ENCODE peak calls at places on chromosome 11, in seven cellular contexts. One of them, this sample, is unnamed.

GRCh38 chr11:28649922-28650321 is 541.7 kb downstream of the METTL15 start:
- DNase-seq in GM23248: peak; percentile 14
- DNase-seq in A549: no peak
- DNase-seq in OCI-LY7: no peak
- DNase-seq in PC-9: no peak
- DNase-seq in PC-3: peak; percentile 28
- DNase-seq in HCT116: no peak
- DNase-seq in this sample: no peak

GRCh38 chr11:78715639-78716311 is 141.1 kb upstream of the NARS2 start:
- DNase-seq in GM23248: peak; percentile 50
- DNase-seq in A549: peak; percentile 52
- DNase-seq in OCI-LY7: peak; percentile 45
- DNase-seq in PC-9: peak; percentile 57
- DNase-seq in PC-3: peak; percentile 99
- DNase-seq in HCT116: peak; percentile 73
- DNase-seq in this sample: peak; percentile 66

GRCh38 chr11:19933132-19933735 is 220.6 kb downstream of the NAV2 start:
- DNase-seq in GM23248: no peak
- DNase-seq in A549: no peak
- DNase-seq in OCI-LY7: no peak
- DNase-seq in PC-9: no peak
- DNase-seq in PC-3: no peak
- DNase-seq in HCT116: no peak
- DNase-seq in this sample: no peak

GRCh38 chr11:102420547-102420946 is 32.0 kb downstream of the TMEM123 start:
- DNase-seq in GM23248: no peak
- DNase-seq in A549: no peak
- DNase-seq in OCI-LY7: no peak
- DNase-seq in PC-9: no peak
- DNase-seq in PC-3: no peak
- DNase-seq in HCT116: no peak
- DNase-seq in this sample: no peak

GRCh38 chr11:17352925-17353227 is 1.3 kb downstream of the NCR3LG1 start:
- DNase-seq in GM23248: peak; percentile 64
- DNase-seq in A549: peak; percentile 63
- DNase-seq in OCI-LY7: peak; percentile 65
- DNase-seq in PC-9: peak; percentile 12
- DNase-seq in PC-3: peak; percentile 43
- DNase-seq in HCT116: no peak
- DNase-seq in this sample: no peak

GRCh38 chr11:69416746-69417145 is 64.7 kb upstream of the LINC01488 start:
- DNase-seq in GM23248: no peak
- DNase-seq in A549: no peak
- DNase-seq in OCI-LY7: no peak
- DNase-seq in PC-9: no peak
- DNase-seq in PC-3: no peak
- DNase-seq in HCT116: no peak
- DNase-seq in this sample: no peak

GRCh38 chr11:45724145-45724544 is 58.7 kb upstream of the CHST1 start:
- DNase-seq in GM23248: no peak
- DNase-seq in A549: no peak
- DNase-seq in OCI-LY7: no peak
- DNase-seq in PC-9: no peak
- DNase-seq in PC-3: no peak
- DNase-seq in HCT116: no peak
- DNase-seq in this sample: no peak

GRCh38 chr11:16603890-16604783 is 134.3 kb upstream of the C11orf58 start:
- DNase-seq in GM23248: peak; percentile 48
- DNase-seq in A549: no peak
- DNase-seq in OCI-LY7: no peak
- DNase-seq in PC-9: peak; percentile 19
- DNase-seq in PC-3: no peak
- DNase-seq in HCT116: no peak
- DNase-seq in this sample: peak; percentile 72

GRCh38 chr11:27215471-27216267 is 147.3 kb downstream of the CCDC34 start:
- DNase-seq in GM23248: no peak
- DNase-seq in A549: no peak
- DNase-seq in OCI-LY7: no peak
- DNase-seq in PC-9: peak; percentile 63
- DNase-seq in PC-3: no peak
- DNase-seq in HCT116: no peak
- DNase-seq in this sample: no peak

GRCh38 chr11:78213526-78214330 is 25.0 kb downstream of the USP35 start:
- DNase-seq in GM23248: no peak
- DNase-seq in A549: no peak
- DNase-seq in OCI-LY7: no peak
- DNase-seq in PC-9: no peak
- DNase-seq in PC-3: no peak
- DNase-seq in HCT116: no peak
- DNase-seq in this sample: no peak

GRCh38 chr11:72758690-72759389 is 6.6 kb upstream of the ARAP1 start:
- DNase-seq in GM23248: no peak
- DNase-seq in A549: no peak
- DNase-seq in OCI-LY7: no peak
- DNase-seq in PC-9: no peak
- DNase-seq in PC-3: no peak
- DNase-seq in HCT116: no peak
- DNase-seq in this sample: peak; percentile 87

GRCh38 chr11:91066648-91067047 is 843.8 kb upstream of the CHORDC1 start:
- DNase-seq in GM23248: no peak
- DNase-seq in A549: no peak
- DNase-seq in OCI-LY7: no peak
- DNase-seq in PC-9: no peak
- DNase-seq in PC-3: no peak
- DNase-seq in HCT116: no peak
- DNase-seq in this sample: no peak

GRCh38 chr11:76658231-76658630 is 12.3 kb downstream of the LRRC32 start:
- DNase-seq in GM23248: no peak
- DNase-seq in A549: no peak
- DNase-seq in OCI-LY7: no peak
- DNase-seq in PC-9: no peak
- DNase-seq in PC-3: no peak
- DNase-seq in HCT116: no peak
- DNase-seq in this sample: no peak

GRCh38 chr11:68213135-68213515 is at the start of gene KMT5B:
- DNase-seq in GM23248: no peak
- DNase-seq in A549: no peak
- DNase-seq in OCI-LY7: no peak
- DNase-seq in PC-9: no peak
- DNase-seq in PC-3: peak; percentile 45
- DNase-seq in HCT116: peak; percentile 12
- DNase-seq in this sample: peak; percentile 62

GRCh38 chr11:116787436-116787785 is 412 bp downstream of the ZPR1 start:
- DNase-seq in GM23248: peak; percentile 71
- DNase-seq in A549: no peak
- DNase-seq in OCI-LY7: no peak
- DNase-seq in PC-9: no peak
- DNase-seq in PC-3: peak; percentile 23
- DNase-seq in HCT116: no peak
- DNase-seq in this sample: peak; percentile 20

GRCh38 chr11:34928268-34928959 is 12.0 kb downstream of the PDHX start:
- DNase-seq in GM23248: no peak
- DNase-seq in A549: no peak
- DNase-seq in OCI-LY7: no peak
- DNase-seq in PC-9: no peak
- DNase-seq in PC-3: no peak
- DNase-seq in HCT116: no peak
- DNase-seq in this sample: no peak

GRCh38 chr11:126719740-126720139 is 280.8 kb downstream of the KIRREL3 start:
- DNase-seq in GM23248: peak; percentile 68
- DNase-seq in A549: no peak
- DNase-seq in OCI-LY7: no peak
- DNase-seq in PC-9: no peak
- DNase-seq in PC-3: no peak
- DNase-seq in HCT116: no peak
- DNase-seq in this sample: no peak

GRCh38 chr11:94895451-94895850 is 77.9 kb downstream of the CWC15 start:
- DNase-seq in GM23248: peak; percentile 68
- DNase-seq in A549: no peak
- DNase-seq in OCI-LY7: no peak
- DNase-seq in PC-9: no peak
- DNase-seq in PC-3: no peak
- DNase-seq in HCT116: no peak
- DNase-seq in this sample: peak; percentile 79

GRCh38 chr11:7905961-7906429 is 25.1 kb downstream of the OR10A6 start:
- DNase-seq in GM23248: peak; percentile 30
- DNase-seq in A549: no peak
- DNase-seq in OCI-LY7: no peak
- DNase-seq in PC-9: peak; percentile 76
- DNase-seq in PC-3: peak; percentile 88
- DNase-seq in HCT116: no peak
- DNase-seq in this sample: no peak

GRCh38 chr11:132318421-132319157 is 948.2 kb downstream of the NTM start:
- DNase-seq in GM23248: peak; percentile 67
- DNase-seq in A549: no peak
- DNase-seq in OCI-LY7: no peak
- DNase-seq in PC-9: no peak
- DNase-seq in PC-3: peak; percentile 14
- DNase-seq in HCT116: no peak
- DNase-seq in this sample: peak; percentile 10

GRCh38 chr11:23288001-23288783 is 427.9 kb upstream of the CCDC179 start:
- DNase-seq in GM23248: peak; percentile 89
- DNase-seq in A549: no peak
- DNase-seq in OCI-LY7: no peak
- DNase-seq in PC-9: no peak
- DNase-seq in PC-3: peak; percentile 81
- DNase-seq in HCT116: no peak
- DNase-seq in this sample: peak; percentile 58

GRCh38 chr11:63813563-63814382 is 517 bp downstream of the SPINDOC start:
- DNase-seq in GM23248: peak; percentile 55
- DNase-seq in A549: peak; percentile 38
- DNase-seq in OCI-LY7: peak; percentile 68
- DNase-seq in PC-9: peak; percentile 50
- DNase-seq in PC-3: peak; percentile 49
- DNase-seq in HCT116: no peak
- DNase-seq in this sample: peak; percentile 67

GRCh38 chr11:63818609-63819008 is 5.4 kb downstream of the SPINDOC start:
- DNase-seq in GM23248: no peak
- DNase-seq in A549: no peak
- DNase-seq in OCI-LY7: no peak
- DNase-seq in PC-9: no peak
- DNase-seq in PC-3: no peak
- DNase-seq in HCT116: no peak
- DNase-seq in this sample: no peak

GRCh38 chr11:63814383-63814736 is 1.1 kb downstream of the SPINDOC start:
- DNase-seq in GM23248: no peak
- DNase-seq in A549: no peak
- DNase-seq in OCI-LY7: peak; percentile 67
- DNase-seq in PC-9: no peak
- DNase-seq in PC-3: peak; percentile 16
- DNase-seq in HCT116: no peak
- DNase-seq in this sample: no peak

GRCh38 chr11:63817758-63818498 is 4.7 kb downstream of the SPINDOC start:
- DNase-seq in GM23248: no peak
- DNase-seq in A549: no peak
- DNase-seq in OCI-LY7: no peak
- DNase-seq in PC-9: no peak
- DNase-seq in PC-3: no peak
- DNase-seq in HCT116: no peak
- DNase-seq in this sample: no peak

DNA sequence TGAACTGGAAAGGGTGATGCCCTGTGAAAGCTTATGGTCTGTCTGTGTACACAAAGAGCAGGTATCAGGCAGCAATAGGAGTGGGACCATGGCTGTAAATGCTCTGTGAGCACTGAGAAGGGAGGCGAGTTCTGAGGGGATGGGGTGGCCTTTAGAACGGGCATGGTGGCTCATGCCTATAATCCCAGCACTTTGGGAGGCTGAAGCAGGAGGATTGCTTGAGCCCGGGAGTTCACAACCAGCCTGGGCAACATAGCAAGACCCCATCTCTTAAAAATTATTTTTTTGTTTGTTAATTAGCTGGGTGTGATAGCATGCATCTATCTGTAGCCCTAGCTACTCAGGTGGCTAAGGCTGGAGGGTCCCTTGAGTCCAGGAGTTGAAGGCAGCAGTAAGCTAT is 3.5 kb downstream of the SPINDOC start:
- DNase-seq in GM23248: no peak
- DNase-seq in A549: no peak
- DNase-seq in OCI-LY7: no peak
- DNase-seq in PC-9: no peak
- DNase-seq in PC-3: no peak
- DNase-seq in HCT116: no peak
- DNase-seq in this sample: no peak
- H3K4me2 ChIP-seq in GM23248: no peak overlapping the region
- H3K4me2 ChIP-seq in A549: no peak overlapping the region
- H3K4me2 ChIP-seq in OCI-LY7: no peak overlapping the region
- H3K4me2 ChIP-seq in PC-9: no peak overlapping the region
- H3K4me2 ChIP-seq in PC-3: no peak overlapping the region
- H3K4me2 ChIP-seq in HCT116: no peak overlapping the region
- H3K4me2 ChIP-seq in this sample: no peak overlapping the region

GRCh38 chr11:65639623-65640482 is 2.0 kb downstream of the SIPA1 start:
- DNase-seq in GM23248: no peak
- DNase-seq in A549: no peak
- DNase-seq in OCI-LY7: peak; percentile 99
- DNase-seq in PC-9: no peak
- DNase-seq in PC-3: no peak
- DNase-seq in HCT116: no peak
- DNase-seq in this sample: no peak
- H3K4me2 ChIP-seq in GM23248: no peak overlapping the region
- H3K4me2 ChIP-seq in A549: no peak overlapping the region
- H3K4me2 ChIP-seq in OCI-LY7: peak overlapping the region; percentile 97
- H3K4me2 ChIP-seq in PC-9: no peak overlapping the region
- H3K4me2 ChIP-seq in PC-3: no peak overlapping the region
- H3K4me2 ChIP-seq in HCT116: no peak overlapping the region
- H3K4me2 ChIP-seq in this sample: no peak overlapping the region

DNA sequence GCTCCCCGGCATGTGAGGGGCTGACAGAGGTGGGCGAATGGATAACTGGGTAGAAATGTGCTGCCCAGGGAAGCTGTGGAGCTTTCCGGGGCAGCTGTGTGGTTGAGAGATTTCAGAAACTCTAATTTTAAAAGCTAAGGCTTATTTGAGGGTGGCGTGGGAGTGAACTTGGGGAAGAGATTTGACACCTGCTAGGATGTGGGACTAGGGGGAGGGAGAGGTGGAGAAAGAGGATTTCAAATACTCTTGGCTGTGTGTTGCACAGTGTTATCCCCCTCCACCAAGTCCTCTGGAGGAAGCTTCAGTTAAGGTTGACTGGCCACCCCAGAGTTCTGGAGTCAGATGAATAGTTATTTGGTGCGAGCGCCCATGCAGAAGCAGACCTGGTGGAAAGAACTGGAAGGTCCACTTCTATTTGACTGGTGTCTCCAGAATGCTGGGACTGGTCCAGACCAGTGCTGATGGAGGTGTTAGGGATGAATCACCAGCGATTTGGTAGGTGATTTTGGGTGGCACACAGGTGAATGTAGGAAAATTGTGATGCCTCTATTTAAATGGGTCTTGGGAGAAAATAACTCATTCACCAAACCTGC is 72.8 kb upstream of the ALX4 start:
- DNase-seq in GM23248: no peak
- DNase-seq in A549: no peak
- DNase-seq in OCI-LY7: no peak
- DNase-seq in PC-9: no peak
- DNase-seq in PC-3: no peak
- DNase-seq in HCT116: no peak
- DNase-seq in this sample: no peak
- H3K4me2 ChIP-seq in GM23248: no peak overlapping the region
- H3K4me2 ChIP-seq in A549: no peak overlapping the region
- H3K4me2 ChIP-seq in OCI-LY7: no peak overlapping the region
- H3K4me2 ChIP-seq in PC-9: no peak overlapping the region
- H3K4me2 ChIP-seq in PC-3: no peak overlapping the region
- H3K4me2 ChIP-seq in HCT116: no peak overlapping the region
- H3K4me2 ChIP-seq in this sample: no peak overlapping the region

GRCh38 chr11:75429902-75430691 is 2.9 kb downstream of the KLHL35 start:
- DNase-seq in GM23248: peak; percentile 88
- DNase-seq in A549: peak; percentile 57
- DNase-seq in OCI-LY7: no peak
- DNase-seq in PC-9: peak; percentile 88
- DNase-seq in PC-3: peak; percentile 79
- DNase-seq in HCT116: no peak
- DNase-seq in this sample: peak; percentile 73
- H3K4me2 ChIP-seq in GM23248: peak overlapping the region; percentile 74
- H3K4me2 ChIP-seq in A549: peak overlapping the region; percentile 81
- H3K4me2 ChIP-seq in OCI-LY7: no peak overlapping the region
- H3K4me2 ChIP-seq in PC-9: peak overlapping the region; percentile 84
- H3K4me2 ChIP-seq in PC-3: peak overlapping the region; percentile 93
- H3K4me2 ChIP-seq in HCT116: peak overlapping the region; percentile 71
- H3K4me2 ChIP-seq in this sample: peak overlapping the region; percentile 71